ENCODE peak calls at places on chromosomes 12 and 14, in four cellular contexts. K is frontal cortex; Z is activated naive CD4-positive, alpha-beta T cell treated with Interleukin-2 at 50 U/mL for 16 hours; D is right cardiac atrium. I is an unnamed sample.

GRCh38 chr12:94558612-94559011 is 91.7 kb downstream of the TMCC3 start:
- DNase-seq in K (no peak), Z (no peak), D (no peak), I (no peak)

GRCh38 chr12:116604151-116604550 is 45.0 kb downstream of the MAP1LC3B2 start:
- DNase-seq in K (no peak), Z (no peak), D (no peak), I (no peak)

GRCh38 chr12:54294152-54294913 is 6.5 kb downstream of the NFE2 start:
- DNase-seq in K (peak; percentile 69), Z (peak; percentile 67), D (peak; percentile 79), I (no peak)

GRCh38 chr12:2395352-2395977 is 342.7 kb downstream of the CACNA1C start:
- DNase-seq in K (peak; percentile 33), Z (peak; percentile 25), D (peak; percentile 67), I (no peak)

GRCh38 chr14:95183532-95184412 is 26.4 kb upstream of the DICER1 start:
- DNase-seq in K (no peak), Z (no peak), D (no peak), I (no peak)

GRCh38 chr12:42933461-42934081 is 344.0 kb upstream of the PRICKLE1 start:
- DNase-seq in K (no peak), Z (no peak), D (no peak), I (no peak)

GRCh38 chr14:92712654-92713051 is 35.8 kb downstream of the LGMN start:
- DNase-seq in K (no peak), Z (no peak), D (no peak), I (no peak)

GRCh38 chr12:91179315-91179714 is 3.3 kb downstream of the DCN start:
- DNase-seq in K (no peak), Z (no peak), D (no peak), I (no peak)

GRCh38 chr14:75252254-75252837 is 26.3 kb upstream of the FOS start:
- DNase-seq in K (no peak), Z (no peak), D (no peak), I (no peak)

GRCh38 chr12:53182836-53183235 is 2.1 kb upstream of the CSAD start:
- DNase-seq in K (no peak), Z (no peak), D (no peak), I (no peak)

GRCh38 chr12:47905313-47905730 is 528 bp upstream of the VDR start:
- DNase-seq in K (peak; percentile 45), Z (no peak), D (peak; percentile 80), I (no peak)

GRCh38 chr12:56188786-56189335 is 422 bp downstream of the SMARCC2 start:
- DNase-seq in K (no peak), Z (no peak), D (no peak), I (no peak)

GRCh38 chr12:22709292-22709691 is 84.3 kb downstream of the ETNK1 start:
- DNase-seq in K (peak; percentile 53), Z (no peak), D (no peak), I (no peak)

GRCh38 chr12:47316609-47317049 is 236.9 kb upstream of the AMIGO2 start:
- DNase-seq in K (no peak), Z (no peak), D (no peak), I (no peak)